ENCODE peak calls at places on chromosomes 4 and X, in four cellular contexts. G, K, M and R are unnamed samples.

GRCh38 chrX:38970845-38971244 is 169.6 kb downstream of the MID1IP1 start:
- DNase-seq in G (no peak), K (no peak), M (no peak), R (no peak)

GRCh38 chr4:168096444-168096784 is 4.1 kb downstream of the ANXA10 start:
- DNase-seq in G (no peak), K (no peak), M (no peak), R (no peak)

GRCh38 chr4:118280501-118281218 is 72.1 kb downstream of the PRSS12 start:
- DNase-seq in G (peak; percentile 72), K (peak; percentile 83), M (no peak), R (no peak)

GRCh38 chr4:52862605-52863236 is 604 bp downstream of the RASL11B start:
- DNase-seq in G (no peak), K (no peak), M (no peak), R (no peak)

GRCh38 chrX:41452972-41453371 is 5.8 kb downstream of the NYX start:
- DNase-seq in G (peak; percentile 30), K (no peak), M (no peak), R (no peak)

GRCh38 chr4:95204873-95205272 is 343.9 kb downstream of the UNC5C start:
- DNase-seq in G (no peak), K (no peak), M (no peak), R (no peak)

GRCh38 chr4:149785686-149786431 is 29.8 kb downstream of the IQCM start:
- DNase-seq in G (peak; percentile 24), K (no peak), M (no peak), R (no peak)

GRCh38 chrX:115679460-115679859 is 118.5 kb downstream of the PLS3 start:
- DNase-seq in G (peak; percentile 56), K (peak; percentile 26), M (no peak), R (no peak)

GRCh38 chrX:1521459-1521956 is 15.5 kb downstream of the P2RY8 start:
- DNase-seq in G (no peak), K (no peak), M (peak; percentile 53), R (no peak)

GRCh38 chr4:120155287-120155686 is 88.6 kb upstream of the MAD2L1 start:
- DNase-seq in G (no peak), K (peak; percentile 20), M (no peak), R (no peak)

GRCh38 chr4:108384544-108384943 is 215.8 kb upstream of the LEF1 start:
- DNase-seq in G (no peak), K (no peak), M (no peak), R (no peak)

GRCh38 chrX:106168107-106168506 is at the start of gene PWWP3B:
- DNase-seq in G (peak; percentile 63), K (peak; percentile 57), M (no peak), R (no peak)

GRCh38 chr4:82223715-82224114 is 150.1 kb downstream of the HNRNPD start:
- DNase-seq in G (no peak), K (no peak), M (peak; percentile 63), R (no peak)

GRCh38 chrX:13938053-13938765 is 91.5 kb downstream of the GEMIN8 start:
- DNase-seq in G (no peak), K (no peak), M (no peak), R (no peak)

GRCh38 chrX:136146614-136147319 is 566 bp upstream of the FHL1 start:
- DNase-seq in G (no peak), K (no peak), M (no peak), R (no peak)

GRCh38 chr4:121698119-121698732 is 1.4 kb upstream of the ANXA5 start:
- DNase-seq in G (peak; percentile 50), K (no peak), M (no peak), R (no peak)

GRCh38 chr4:112704322-112704721 is 67.4 kb downstream of the LARP7 start:
- DNase-seq in G (no peak), K (no peak), M (no peak), R (no peak)

GRCh38 chr4:145887241-145887964 is 51.2 kb downstream of the ZNF827 start:
- DNase-seq in G (peak; percentile 80), K (peak; percentile 22), M (no peak), R (peak; percentile 28)

GRCh38 chrX:110318664-110318968 is 731 bp upstream of the AMMECR1 start:
- DNase-seq in G (no peak), K (peak; percentile 31), M (no peak), R (no peak)

GRCh38 chr4:183840311-183840710 is 64.8 kb upstream of the STOX2 start:
- DNase-seq in G (peak; percentile 86), K (peak; percentile 67), M (peak; percentile 82), R (peak; percentile 23)

GRCh38 chrX:6002056-6002455 is 226.6 kb downstream of the NLGN4X start:
- DNase-seq in G (no peak), K (no peak), M (no peak), R (no peak)

GRCh38 chrX:130705591-130705990 is 197.4 kb downstream of the ENOX2 start:
- DNase-seq in G (no peak), K (no peak), M (no peak), R (no peak)

GRCh38 chr4:13544556-13545393 is 467 bp upstream of the NKX3-2 start:
- DNase-seq in G (peak; percentile 67), K (peak; percentile 47), M (peak; percentile 78), R (no peak)

GRCh38 chrX:64894454-64895038 is 81.7 kb downstream of the ZC4H2 start:
- DNase-seq in G (peak; percentile 0), K (peak; percentile 13), M (no peak), R (no peak)

GRCh38 chr4:60133414-60133813 is 1066.7 kb upstream of the ADGRL3 start:
- DNase-seq in G (no peak), K (peak; percentile 56), M (no peak), R (no peak)

GRCh38 chr4:171812377-171813194 is 618 bp upstream of the GALNTL6 start:
- DNase-seq in G (no peak), K (no peak), M (no peak), R (no peak)

GRCh38 chr4:47662975-47663374 is 174.9 kb downstream of the CORIN start:
- DNase-seq in G (no peak), K (no peak), M (no peak), R (no peak)

GRCh38 chr4:39044947-39045734 is 12.9 kb upstream of the TMEM156 start:
- DNase-seq in G (peak; percentile 43), K (no peak), M (peak; percentile 72), R (no peak)

DNA sequence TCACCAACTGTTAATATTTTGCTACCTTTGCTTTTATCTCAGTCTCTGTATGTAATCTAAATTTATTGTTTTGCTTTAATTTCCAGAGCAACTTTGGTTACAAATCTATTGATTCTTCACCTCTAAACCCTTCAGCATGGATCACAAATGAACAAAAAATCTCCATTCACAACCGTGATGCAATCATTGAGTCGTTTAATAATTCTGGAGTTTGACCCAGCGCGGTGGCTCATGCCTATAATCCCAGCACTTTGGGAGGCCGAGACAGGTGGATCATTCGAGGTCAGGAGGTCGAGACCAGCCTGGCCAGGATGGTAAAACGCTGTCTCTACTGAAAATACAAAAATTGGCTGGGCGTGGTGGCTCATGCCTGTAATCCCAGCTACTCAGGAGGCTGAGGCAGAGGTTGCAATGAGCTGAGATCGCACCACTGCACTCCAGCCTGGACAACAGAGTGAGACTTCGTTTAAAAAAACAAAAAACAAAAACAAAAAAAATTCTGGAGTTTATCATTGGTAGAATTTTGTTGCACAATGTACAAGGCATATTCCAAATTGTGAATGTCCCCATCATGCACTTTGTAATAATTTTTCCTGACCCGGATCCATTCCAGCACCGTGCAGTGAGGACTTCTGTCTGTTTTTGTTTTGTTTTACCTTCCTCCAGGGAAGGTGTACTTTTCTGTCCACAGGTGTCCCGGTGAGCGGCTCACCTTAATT is 2.3 kb upstream of the IDUA start:
- DNase-seq in G (no peak), K (no peak), M (no peak), R (no peak)
- H3K4me3 ChIP-seq in G (no peak overlapping the region), K (no peak overlapping the region), M (peak overlapping the region; percentile 12), R (peak overlapping the region; percentile 32)

GRCh38 chr4:88158360-88159136 is at the start of gene ABCG2:
- DNase-seq in G (peak; percentile 39), K (peak; percentile 60), M (no peak), R (no peak)
- H3K4me3 ChIP-seq in G (peak within 1 kb of the TSS; percentile 55), K (peak within 1 kb of the TSS; percentile 54), M (peak within 1 kb of the TSS; percentile 54), R (peak within 1 kb of the TSS; percentile 64)

GRCh38 chr4:1751155-1751918 is 30.0 kb downstream of the TACC3 start:
- DNase-seq in G (no peak), K (no peak), M (no peak), R (no peak)
- H3K4me3 ChIP-seq in G (no peak overlapping the region), K (no peak overlapping the region), M (no peak overlapping the region), R (no peak overlapping the region)

DNA sequence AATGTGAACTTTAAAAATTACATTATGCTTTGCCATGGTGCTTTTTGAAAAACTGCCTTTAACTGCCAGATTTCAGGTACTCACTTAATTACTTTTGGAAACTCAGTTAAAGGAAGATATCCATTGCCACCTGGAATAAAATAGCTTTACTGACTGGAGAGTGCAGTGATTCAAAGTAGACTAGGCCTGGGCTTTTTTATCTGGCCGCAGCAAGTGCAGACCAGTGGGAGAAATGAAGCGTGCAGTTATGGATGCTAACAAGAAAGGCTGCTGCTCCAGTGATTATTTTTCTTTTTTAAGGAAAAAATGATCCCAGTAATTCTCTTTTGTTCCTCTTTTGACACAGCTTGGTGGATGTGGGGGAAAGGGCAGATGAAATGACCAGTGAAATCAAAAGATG is 1.3 kb downstream of the SCARB2 start:
- DNase-seq in G (no peak), K (no peak), M (no peak), R (no peak)
- H3K4me3 ChIP-seq in G (peak overlapping the region; percentile 71), K (peak overlapping the region; percentile 63), M (peak overlapping the region; percentile 89), R (peak overlapping the region; percentile 82)

DNA sequence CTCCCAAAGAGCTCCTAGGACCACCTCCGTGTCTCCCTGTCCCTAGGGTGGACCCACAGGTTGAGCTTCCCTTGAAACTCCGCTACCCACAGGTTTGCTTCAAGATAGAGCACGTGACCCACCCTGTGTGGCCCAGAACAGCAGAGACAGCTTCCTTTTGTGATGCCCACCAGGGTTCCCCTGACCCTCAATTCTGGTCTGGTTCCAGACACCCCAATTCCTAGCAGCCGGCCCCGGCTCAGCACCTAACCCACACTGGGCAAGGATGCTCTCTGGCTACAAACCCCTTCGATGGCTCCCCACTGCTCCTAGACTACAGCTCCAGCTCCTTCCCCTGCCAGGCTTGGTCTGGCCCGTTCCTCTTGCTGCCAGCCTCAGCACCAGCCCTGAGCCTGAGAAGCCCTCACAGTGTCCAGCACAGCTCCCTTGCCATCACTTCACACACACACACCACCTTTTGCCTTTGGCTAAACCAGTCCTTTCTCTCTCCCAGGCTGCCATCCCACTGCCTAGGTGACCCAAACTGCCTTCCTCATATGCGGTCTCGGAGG is 6.3 kb downstream of the PNCK start:
- DNase-seq in G (no peak), K (no peak), M (no peak), R (no peak)
- H3K4me3 ChIP-seq in G (no peak overlapping the region), K (peak overlapping the region; percentile 5), M (no peak overlapping the region), R (peak overlapping the region; percentile 25)

GRCh38 chrX:103415528-103415927 is 39.2 kb downstream of the BEX3 start:
- DNase-seq in G (no peak), K (no peak), M (no peak), R (no peak)
- H3K4me3 ChIP-seq in G (no peak overlapping the region), K (no peak overlapping the region), M (no peak overlapping the region), R (no peak overlapping the region)

DNA sequence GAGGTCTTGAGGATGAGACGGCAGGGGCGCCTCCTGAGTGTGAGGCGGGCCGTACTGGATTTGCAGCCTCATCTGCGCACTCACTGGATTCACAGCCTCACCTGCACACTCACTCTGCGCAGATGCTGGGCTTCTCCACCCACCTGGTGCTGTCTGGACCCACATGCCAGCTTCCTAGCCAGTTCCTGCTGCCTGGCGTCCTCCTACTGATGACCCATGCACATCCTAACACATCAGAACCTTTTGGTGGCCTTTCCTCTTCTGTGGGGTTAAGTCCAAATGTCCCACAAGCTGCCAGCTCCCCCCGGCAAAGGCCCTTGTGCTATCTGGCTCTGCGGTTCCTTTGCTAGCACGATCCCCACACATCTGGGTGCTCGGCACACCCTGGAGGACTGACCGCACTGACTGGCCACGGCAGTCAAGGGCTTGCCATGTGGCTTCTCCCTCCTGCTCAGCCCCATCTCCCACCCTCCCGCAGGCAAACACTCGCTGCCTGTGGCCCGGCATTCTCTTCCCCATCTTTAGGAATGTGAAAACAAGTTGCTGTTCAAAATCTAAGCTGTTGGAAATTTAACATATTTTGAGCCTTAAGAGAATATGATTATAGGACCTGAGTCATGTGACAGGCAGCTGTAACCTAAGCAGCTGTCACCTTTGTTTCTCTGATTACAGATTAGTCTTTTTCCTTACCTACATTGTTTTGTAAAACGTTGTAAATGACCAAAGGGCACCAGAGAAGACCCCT is 39.4 kb upstream of the AFAP1 start:
- DNase-seq in G (peak; percentile 29), K (peak; percentile 23), M (no peak), R (no peak)
- H3K4me3 ChIP-seq in G (no peak overlapping the region), K (no peak overlapping the region), M (no peak overlapping the region), R (no peak overlapping the region)